ENCODE peak calls at places on chromosomes 11 and 22, in nine cellular contexts. T, D, H, J, U, L, G, X and P are unnamed samples.

GRCh38 chr11:65112551-65113360 is 1.1 kb downstream of the TM7SF2 start:
- DNase-seq in T (peak), D (peak), H (no peak), J (peak), U (no peak), L (no peak), G (no peak), X (peak), P (peak)

GRCh38 chr11:80958966-80959365 is 1518.1 kb upstream of the TENM4 start:
- DNase-seq in T (no peak), D (no peak), H (no peak), J (no peak), U (no peak), L (no peak), G (no peak), X (no peak), P (no peak)

GRCh38 chr11:118766035-118766434 is 24.9 kb downstream of the DDX6 start:
- DNase-seq in T (no peak), D (no peak), H (no peak), J (no peak), U (no peak), L (no peak), G (no peak), X (no peak), P (no peak)

GRCh38 chr11:38937709-38938108 is 2339.7 kb upstream of the RAG2 start:
- DNase-seq in T (no peak), D (no peak), H (no peak), J (no peak), U (no peak), L (no peak), G (no peak), X (no peak), P (no peak)

GRCh38 chr11:71251159-71251721 is 1.1 kb downstream of the SHANK2 start:
- DNase-seq in T (no peak), D (peak), H (no peak), J (no peak), U (no peak), L (peak), G (no peak), X (no peak), P (peak)

GRCh38 chr22:28012811-28013460 is 93.9 kb upstream of the PITPNB start:
- DNase-seq in T (no peak), D (no peak), H (no peak), J (no peak), U (no peak), L (no peak), G (no peak), X (no peak), P (no peak)

GRCh38 chr22:37241351-37242142 is 2.5 kb downstream of the RAC2 start:
- DNase-seq in T (no peak), D (no peak), H (no peak), J (no peak), U (no peak), L (no peak), G (no peak), X (no peak), P (no peak)

GRCh38 chr22:43412808-43413785 is 1.3 kb downstream of the MPPED1 start:
- DNase-seq in T (no peak), D (no peak), H (no peak), J (no peak), U (no peak), L (no peak), G (no peak), X (no peak), P (no peak)

GRCh38 chr11:69240332-69241074 is 53.5 kb upstream of the MYEOV start:
- DNase-seq in T (no peak), D (peak), H (no peak), J (no peak), U (no peak), L (no peak), G (no peak), X (no peak), P (no peak)

GRCh38 chr22:22168190-22168940 is 76.2 kb upstream of the VPREB1 start:
- DNase-seq in T (no peak), D (peak), H (peak), J (no peak), U (no peak), L (peak), G (no peak), X (no peak), P (no peak)

GRCh38 chr11:119478711-119479285 is 55.8 kb upstream of the THY1 start:
- DNase-seq in T (no peak), D (no peak), H (no peak), J (no peak), U (no peak), L (no peak), G (no peak), X (no peak), P (no peak)

GRCh38 chr11:11972148-11972547 is 36.3 kb downstream of the DKK3 start:
- DNase-seq in T (no peak), D (no peak), H (no peak), J (peak), U (no peak), L (no peak), G (no peak), X (no peak), P (no peak)

GRCh38 chr11:117229411-117229810 is 2.5 kb downstream of the PCSK7 start:
- DNase-seq in T (no peak), D (no peak), H (no peak), J (no peak), U (no peak), L (no peak), G (no peak), X (no peak), P (no peak)

GRCh38 chr22:32050678-32051515 is 7.8 kb downstream of the SLC5A1 start:
- DNase-seq in T (peak), D (peak), H (peak), J (peak), U (no peak), L (peak), G (no peak), X (no peak), P (no peak)

GRCh38 chr11:64132982-64133705 is 32.8 kb downstream of the MACROD1 start:
- DNase-seq in T (no peak), D (no peak), H (no peak), J (no peak), U (no peak), L (no peak), G (peak), X (no peak), P (no peak)

GRCh38 chr11:296976-297665 is 2.2 kb downstream of the IFITM5 start:
- DNase-seq in T (no peak), D (no peak), H (no peak), J (no peak), U (no peak), L (peak), G (no peak), X (no peak), P (no peak)

GRCh38 chr22:47300698-47301405 is 538.4 kb downstream of the TBC1D22A start:
- DNase-seq in T (no peak), D (no peak), H (no peak), J (no peak), U (no peak), L (no peak), G (no peak), X (no peak), P (no peak)

GRCh38 chr22:40385041-40385782 is 14.8 kb downstream of the SGSM3 start:
- DNase-seq in T (no peak), D (no peak), H (no peak), J (no peak), U (no peak), L (no peak), G (no peak), X (no peak), P (no peak)

GRCh38 chr22:48960981-48961655 is 866.6 kb downstream of the BRD1 start:
- DNase-seq in T (no peak), D (no peak), H (no peak), J (no peak), U (no peak), L (no peak), G (no peak), X (no peak), P (no peak)

GRCh38 chr11:7367803-7368202 is 116.1 kb downstream of the SYT9 start:
- DNase-seq in T (no peak), D (no peak), H (no peak), J (no peak), U (no peak), L (no peak), G (no peak), X (no peak), P (no peak)

GRCh38 chr11:14611939-14612338 is 31.7 kb upstream of the PDE3B start:
- DNase-seq in T (no peak), D (no peak), H (no peak), J (no peak), U (no peak), L (peak), G (no peak), X (no peak), P (no peak)

GRCh38 chr11:118790357-118791014 is 478 bp downstream of the DDX6 start:
- DNase-seq in T (peak), D (peak), H (no peak), J (peak), U (peak), L (peak), G (peak), X (peak), P (peak)

GRCh38 chr22:24485170-24485569 is 10.0 kb upstream of the UPB1 start:
- DNase-seq in T (no peak), D (no peak), H (no peak), J (no peak), U (no peak), L (no peak), G (no peak), X (no peak), P (no peak)

GRCh38 chr22:49712195-49712791 is 115.4 kb downstream of the BRD1 start:
- DNase-seq in T (no peak), D (peak), H (no peak), J (peak), U (no peak), L (no peak), G (no peak), X (no peak), P (no peak)

GRCh38 chr11:36890841-36891240 is 292.8 kb upstream of the RAG2 start:
- DNase-seq in T (no peak), D (no peak), H (no peak), J (no peak), U (no peak), L (no peak), G (no peak), X (no peak), P (no peak)

GRCh38 chr11:112300094-112300786 is 39.6 kb upstream of the PLET1 start:
- DNase-seq in T (no peak), D (no peak), H (no peak), J (no peak), U (no peak), L (no peak), G (no peak), X (no peak), P (no peak)

GRCh38 chr22:32926600-32926999 is 125.1 kb downstream of the TIMP3 start:
- DNase-seq in T (no peak), D (peak), H (peak), J (peak), U (no peak), L (peak), G (no peak), X (no peak), P (no peak)

GRCh38 chr11:112961146-112961668 is at the start of gene NCAM1:
- DNase-seq in T (no peak), D (peak), H (no peak), J (peak), U (no peak), L (peak), G (peak), X (no peak), P (peak)

GRCh38 chr11:67071420-67072284 is 15.0 kb downstream of the RHOD start:
- DNase-seq in T (peak), D (peak), H (no peak), J (peak), U (no peak), L (no peak), G (peak), X (peak), P (peak)

GRCh38 chr11:17506942-17507341 is 30.3 kb upstream of the ABCC8 start:
- DNase-seq in T (no peak), D (no peak), H (no peak), J (no peak), U (no peak), L (no peak), G (no peak), X (no peak), P (no peak)

GRCh38 chr11:85236211-85236610 is 390.9 kb downstream of the DLG2 start:
- DNase-seq in T (no peak), D (no peak), H (no peak), J (no peak), U (no peak), L (no peak), G (no peak), X (no peak), P (no peak)

GRCh38 chr11:120063686-120064340 is 74.1 kb downstream of the TRIM29 start:
- DNase-seq in T (no peak), D (no peak), H (no peak), J (no peak), U (no peak), L (no peak), G (no peak), X (no peak), P (no peak)

GRCh38 chr11:1339066-1339675 is 29.7 kb upstream of the TOLLIP start:
- DNase-seq in T (no peak), D (no peak), H (no peak), J (no peak), U (no peak), L (no peak), G (no peak), X (no peak), P (no peak)

GRCh38 chr11:57800444-57801184 is 39.0 kb downstream of the CTNND1 start:
- DNase-seq in T (no peak), D (peak), H (peak), J (peak), U (no peak), L (peak), G (peak), X (no peak), P (no peak)

GRCh38 chr22:50169181-50169759 is 1.3 kb upstream of the PANX2 start:
- DNase-seq in T (no peak), D (no peak), H (no peak), J (peak), U (no peak), L (no peak), G (no peak), X (no peak), P (no peak)